ENCODE peak calls at places on chromosomes 11 and 22, in ten cellular contexts. B is NCI-H69, M is Right ventricle myocardium superior, F is HuH-7, S is HT-29, G is tibial nerve, O is GM13976, V is ecto neural progenitor cell, C is cardiac muscle cell, T is CD14-positive monocyte. E is an unnamed sample.

GRCh38 chr22:42624551-42625106 is 9.9 kb upstream of the POLDIP3 start:
- DNase-seq in V (no peak), B (no peak), T (no peak), M (no peak), S (no peak), G (no peak), O (no peak), F (no peak), C (no peak), E (no peak)

GRCh38 chr22:20494978-20495860 is at the start of gene KLHL22:
- DNase-seq in G (peak), C (peak), M (peak), S (peak), V (no peak), F (peak), B (peak), T (no peak), O (peak), E (peak)

GRCh38 chr11:117535201-117535869 is 207.7 kb downstream of the CEP164 start:
- DNase-seq in M (peak), F (no peak), G (peak), S (peak), O (no peak), T (peak), C (no peak), B (peak), V (no peak), E (no peak)

GRCh38 chr22:49211176-49211575 is 616.5 kb downstream of the BRD1 start:
- DNase-seq in B (no peak), S (no peak), G (no peak), M (no peak), O (no peak), C (no peak), V (no peak), F (no peak), T (peak), E (no peak)

GRCh38 chr22:46537946-46538815 is 761 bp upstream of the CELSR1 start:
- DNase-seq in O (no peak), S (peak), G (no peak), T (no peak), F (peak), C (peak), M (no peak), V (peak), B (peak), E (peak)

GRCh38 chr22:37684803-37685615 is 1.1 kb upstream of the NOL12 start:
- DNase-seq in S (no peak), F (no peak), T (no peak), V (no peak), C (no peak), M (no peak), G (no peak), O (no peak), B (no peak), E (no peak)

GRCh38 chr11:132125855-132126841 is 755.7 kb downstream of the NTM start:
- DNase-seq in T (no peak), S (no peak), G (peak), F (no peak), V (no peak), M (peak), O (peak), C (peak), B (peak), E (peak)

GRCh38 chr11:72718101-72718501 is 34.1 kb downstream of the ARAP1 start:
- DNase-seq in B (no peak), V (no peak), S (no peak), M (no peak), F (no peak), G (no peak), T (no peak), C (no peak), O (no peak), E (peak)

GRCh38 chr11:119319702-119320592 is 3.0 kb upstream of the MCAM start:
- DNase-seq in T (no peak), O (peak), C (no peak), B (peak), S (peak), F (no peak), G (no peak), V (no peak), M (no peak), E (no peak)

GRCh38 chr11:65492387-65492636 is 6.5 kb upstream of the MALAT1 start:
- DNase-seq in T (no peak), S (no peak), F (no peak), B (no peak), M (no peak), O (no peak), C (no peak), V (no peak), G (no peak), E (no peak)

GRCh38 chr22:32112380-32112779 is 46.7 kb downstream of the C22orf42 start:
- DNase-seq in O (no peak), M (no peak), G (no peak), F (no peak), T (no peak), C (no peak), S (no peak), B (no peak), V (no peak), E (no peak)

GRCh38 chr11:69413015-69413801 is 68.3 kb upstream of the LINC01488 start:
- DNase-seq in F (no peak), O (no peak), M (no peak), B (no peak), T (no peak), C (no peak), V (no peak), G (no peak), S (no peak), E (no peak)